ENCODE peak calls at places on chromosomes 4 and X, in six cellular contexts. H is SK-N-SH, Q is GM12878, R is K562, Y is H1, I is HepG2. F is an unnamed sample.

GRCh38 chrX:40947276-40947675 is 138.0 kb upstream of the USP9X start:
- DNase-seq in Q (no peak), R (no peak), H (no peak), Y (no peak), I (no peak), F (no peak)

GRCh38 chrX:133689997-133690599 is 274.8 kb upstream of the GPC4 start:
- DNase-seq in Y (no peak), I (no peak), R (no peak), H (no peak), Q (no peak), F (no peak)

GRCh38 chr4:94369046-94369445 is 26.4 kb upstream of the HPGDS start:
- DNase-seq in H (no peak), Q (no peak), I (no peak), Y (no peak), R (no peak), F (no peak)

GRCh38 chr4:113236916-113237315 is 187.5 kb downstream of the ANK2 start:
- DNase-seq in I (no peak), Q (no peak), H (no peak), R (no peak), Y (no peak), F (no peak)

GRCh38 chrX:23390979-23391378 is 56.3 kb downstream of the PTCHD1 start:
- DNase-seq in Q (no peak), Y (no peak), H (no peak), I (no peak), R (no peak), F (no peak)

GRCh38 chr4:111943796-111944203 is 201.5 kb upstream of the FAM241A start:
- DNase-seq in R (peak), H (peak), Y (peak), I (peak), Q (no peak), F (peak)

GRCh38 chr4:4867745-4868505 is 8.5 kb downstream of the MSX1 start:
- DNase-seq in Y (no peak), I (no peak), Q (no peak), H (no peak), R (no peak), F (no peak)

GRCh38 chr4:19005211-19005610 is 983.7 kb upstream of the LCORL start:
- DNase-seq in Y (peak), R (no peak), Q (no peak), H (no peak), I (no peak), F (no peak)

GRCh38 chr4:61891953-61892352 is 691.8 kb downstream of the ADGRL3 start:
- DNase-seq in Q (no peak), I (no peak), Y (no peak), R (no peak), H (no peak), F (no peak)

GRCh38 chr4:139556735-139557505 is 901 bp upstream of the SETD7 start:
- DNase-seq in Q (no peak), R (no peak), I (no peak), Y (no peak), H (peak), F (peak)
- TF ChIP-seq POLR2AphosphoS5 in Q (no peak), R (no peak), I (no peak), Y (no peak), H (no peak), F (peak)

GRCh38 chr4:15240764-15241163 is 187.1 kb upstream of the C1QTNF7 start:
- DNase-seq in Q (no peak), Y (no peak), H (no peak), R (no peak), I (no peak), F (no peak)

GRCh38 chr4:15244354-15244753 is 183.5 kb upstream of the C1QTNF7 start:
- DNase-seq in Q (no peak), R (no peak), I (no peak), Y (no peak), H (no peak), F (no peak)

GRCh38 chr4:15241946-15242345 is 185.9 kb upstream of the C1QTNF7 start:
- DNase-seq in H (no peak), Y (no peak), I (no peak), R (no peak), Q (no peak), F (no peak)

GRCh38 chr4:15250021-15250441 is 177.8 kb upstream of the C1QTNF7 start:
- DNase-seq in R (no peak), Q (no peak), I (no peak), Y (no peak), H (no peak), F (no peak)

DNA sequence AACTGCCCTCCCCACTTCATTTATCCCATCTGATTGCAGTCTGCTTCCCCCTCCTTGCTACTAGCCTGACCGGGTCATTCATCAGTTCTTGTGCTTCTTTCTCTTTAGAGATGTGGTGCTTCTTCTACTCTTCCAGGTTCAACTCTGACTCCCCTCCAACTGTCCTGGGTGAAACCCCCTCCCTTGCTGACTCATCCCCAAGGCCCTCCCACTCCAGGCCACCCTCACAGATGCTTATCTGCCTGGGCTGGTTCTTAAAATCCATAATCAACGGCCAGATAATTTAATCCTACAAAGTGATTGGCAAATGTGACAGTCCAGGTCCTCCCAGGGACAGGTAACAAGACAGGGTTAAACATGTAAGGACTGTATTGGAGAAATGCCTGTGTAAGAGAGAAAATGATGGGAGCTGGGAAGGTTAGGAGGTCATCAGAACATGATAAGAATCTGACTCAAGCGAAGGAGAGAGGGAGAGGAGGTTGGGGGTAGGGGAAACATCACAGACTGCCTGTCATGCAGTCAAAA is 182.8 kb upstream of the C1QTNF7 start:
- DNase-seq in Y (no peak), H (peak), I (no peak), R (peak), Q (no peak), F (no peak)
- TF ChIP-seq GABPA in Y (no peak), H (no peak), I (no peak), R (no peak), Q (no peak), F (no peak)

GRCh38 chr4:176971576-176972105 is 178.9 kb upstream of the VEGFC start:
- DNase-seq in H (no peak), R (no peak), I (no peak), Q (no peak), Y (no peak), F (no peak)

GRCh38 chr4:176964116-176964691 is 171.5 kb upstream of the VEGFC start:
- DNase-seq in Q (no peak), H (no peak), R (no peak), I (no peak), Y (no peak), F (no peak)

GRCh38 chr4:176969011-176969410 is 176.3 kb upstream of the VEGFC start:
- DNase-seq in H (no peak), I (no peak), R (no peak), Q (no peak), Y (no peak), F (no peak)

GRCh38 chr4:176970853-176971252 is 178.1 kb upstream of the VEGFC start:
- DNase-seq in R (no peak), Y (no peak), I (no peak), H (no peak), Q (no peak), F (no peak)

GRCh38 chr4:176967586-176967985 is 174.9 kb upstream of the VEGFC start:
- DNase-seq in Q (no peak), R (no peak), Y (no peak), H (no peak), I (no peak), F (no peak)
- TF ChIP-seq POLR2AphosphoS5 in Q (no peak), R (no peak), Y (no peak), H (no peak), I (no peak), F (no peak)

DNA sequence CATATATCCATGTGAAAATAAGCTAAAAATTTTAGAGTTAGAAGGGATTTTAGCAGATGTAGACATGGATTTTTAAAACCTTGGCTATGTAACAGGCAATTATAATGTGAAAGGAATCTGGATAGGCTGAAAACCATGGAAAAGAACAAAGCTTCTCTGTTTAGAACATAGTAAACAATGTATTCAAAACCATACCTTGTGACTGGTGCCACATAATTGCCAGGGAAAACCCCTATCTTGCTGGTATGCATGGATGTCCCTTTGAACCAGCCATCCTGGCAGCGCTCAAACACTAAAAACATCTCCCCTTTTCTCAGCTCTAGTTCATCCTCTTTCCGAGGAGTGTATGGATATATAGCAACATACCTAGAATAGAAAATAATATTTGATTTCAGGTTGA is 110.6 kb upstream of the CBR4 start:
- DNase-seq in H (no peak), Q (no peak), Y (no peak), R (no peak), I (peak), F (no peak)
- TF ChIP-seq GABPA in H (no peak), Q (no peak), Y (no peak), R (no peak), I (no peak), F (no peak)